ENCODE peak calls at places on chromosomes 11 and 22, in four cellular contexts. K, J, Y and M are unnamed samples.

GRCh38 chr22:45208993-45209838 is 31.5 kb downstream of the KIAA0930 start:
- DNase-seq in K (peak; percentile 59), Y (peak; percentile 59), J (no peak), M (peak; percentile 57)

GRCh38 chr11:37786214-37786755 is 1188.2 kb upstream of the RAG2 start:
- DNase-seq in K (peak; percentile 83), Y (no peak), J (no peak), M (no peak)

GRCh38 chr11:12800032-12800671 is 125.9 kb downstream of the TEAD1 start:
- DNase-seq in K (peak; percentile 93), Y (no peak), J (no peak), M (no peak)

GRCh38 chr22:37731804-37732471 is 35.1 kb downstream of the TRIOBP start:
- DNase-seq in K (no peak), Y (no peak), J (no peak), M (no peak)

GRCh38 chr11:87224486-87224885 is 186.8 kb downstream of the TMEM135 start:
- DNase-seq in K (no peak), Y (no peak), J (no peak), M (no peak)

GRCh38 chr11:125073616-125074483 is 10.7 kb downstream of the SLC37A2 start:
- DNase-seq in Y (no peak), K (no peak), J (no peak), M (no peak)

GRCh38 chr11:14275081-14275480 is 83.9 kb downstream of the RRAS2 start:
- DNase-seq in J (no peak), Y (no peak), K (no peak), M (no peak)

GRCh38 chr11:115539844-115540243 is 35.6 kb upstream of the CADM1 start:
- DNase-seq in K (no peak), Y (no peak), J (no peak), M (no peak)

GRCh38 chr11:18105086-18105801 is 638 bp downstream of the SAAL1 start:
- DNase-seq in J (no peak), Y (no peak), K (no peak), M (no peak)

GRCh38 chr11:45060707-45061106 is 85.7 kb upstream of the PRDM11 start:
- DNase-seq in K (no peak), J (no peak), Y (no peak), M (no peak)

GRCh38 chr22:43042101-43042780 is 27.3 kb upstream of the PACSIN2 start:
- DNase-seq in J (no peak), Y (no peak), K (peak; percentile 37), M (no peak)

GRCh38 chr22:23178512-23179254 is 1.6 kb upstream of the BCR start:
- DNase-seq in Y (peak; percentile 84), K (peak; percentile 61), J (peak; percentile 74), M (peak; percentile 81)

GRCh38 chr11:8196749-8197148 is 27.9 kb upstream of the RIC3 start:
- DNase-seq in K (peak; percentile 11), J (no peak), Y (no peak), M (no peak)

GRCh38 chr11:303359-303758 is 4.0 kb upstream of the IFITM5 start:
- DNase-seq in J (no peak), K (no peak), Y (no peak), M (no peak)

GRCh38 chr11:119320593-119321524 is 3.9 kb upstream of the MCAM start:
- DNase-seq in Y (peak; percentile 74), K (peak; percentile 47), J (peak; percentile 72), M (peak; percentile 63)

GRCh38 chr11:117089685-117090084 is 8.5 kb downstream of the SIK3 start:
- DNase-seq in Y (no peak), K (peak; percentile 74), J (no peak), M (no peak)

GRCh38 chr11:115912484-115912945 is 408.3 kb upstream of the CADM1 start:
- DNase-seq in J (no peak), Y (no peak), K (no peak), M (peak; percentile 25)

GRCh38 chr11:119340335-119341221 is at the start of gene C1QTNF5:
- DNase-seq in J (peak; percentile 87), Y (peak; percentile 57), K (no peak), M (peak; percentile 60)

GRCh38 chr11:10898763-10899541 is 41.1 kb upstream of the ZBED5 start:
- DNase-seq in Y (no peak), K (no peak), J (no peak), M (no peak)

GRCh38 chr22:49087163-49087562 is 740.5 kb downstream of the BRD1 start:
- DNase-seq in J (peak; percentile 20), K (no peak), Y (no peak), M (no peak)

GRCh38 chr22:43858156-43858895 is 4.0 kb downstream of the SULT4A1 start:
- DNase-seq in K (no peak), J (no peak), Y (no peak), M (no peak)

GRCh38 chr22:20457506-20458240 is 20.0 kb upstream of the SCARF2 start:
- DNase-seq in K (no peak), J (no peak), Y (no peak), M (no peak)

GRCh38 chr11:65262381-65262680 is 569 bp downstream of the POLA2 start:
- DNase-seq in K (no peak), J (no peak), Y (no peak), M (no peak)

GRCh38 chr11:63553759-63554158 is 9.4 kb downstream of the PLAAT2 start:
- DNase-seq in K (peak; percentile 17), J (no peak), Y (no peak), M (no peak)

GRCh38 chr11:35014352-35014751 is 97.9 kb downstream of the PDHX start:
- DNase-seq in Y (no peak), K (peak; percentile 67), J (no peak), M (no peak)

GRCh38 chr11:34417203-34417602 is 21.5 kb upstream of the CAT start:
- DNase-seq in K (no peak), J (no peak), Y (no peak), M (no peak)

GRCh38 chr11:68099474-68100405 is 21.4 kb downstream of the CHKA start:
- DNase-seq in Y (no peak), J (no peak), K (no peak), M (no peak)

GRCh38 chr11:32893947-32894827 is 1.6 kb downstream of the QSER1 start:
- DNase-seq in Y (peak; percentile 14), K (peak; percentile 91), J (no peak), M (peak; percentile 22)

GRCh38 chr11:111851636-111852035 is 19.7 kb downstream of the ALG9 start:
- DNase-seq in Y (no peak), K (peak; percentile 13), J (no peak), M (no peak)

GRCh38 chr11:71491531-71492329 is 35.3 kb upstream of the KRTAP5-7 start:
- DNase-seq in Y (no peak), J (peak; percentile 4), K (no peak), M (no peak)

GRCh38 chr22:20574920-20575353 is 67.5 kb downstream of the MED15 start:
- DNase-seq in Y (no peak), K (no peak), J (no peak), M (no peak)

GRCh38 chr11:61481806-61482205 is 26.7 kb upstream of the LRRC10B start:
- DNase-seq in Y (peak; percentile 28), K (no peak), J (no peak), M (no peak)

GRCh38 chr22:20324139-20324516 is 4.3 kb upstream of the DGCR6L start:
- DNase-seq in K (no peak), Y (no peak), J (no peak), M (no peak)

GRCh38 chr11:47106839-47107520 is 69.7 kb downstream of the ARFGAP2 start:
- DNase-seq in Y (no peak), K (no peak), J (no peak), M (no peak)

GRCh38 chr11:34136420-34136819 is 31.0 kb downstream of the NAT10 start:
- DNase-seq in K (no peak), J (no peak), Y (no peak), M (no peak)

GRCh38 chr22:22855617-22856308 is 31.9 kb upstream of the IGLL5 start:
- DNase-seq in K (no peak), Y (peak; percentile 70), J (no peak), M (peak; percentile 70)

DNA sequence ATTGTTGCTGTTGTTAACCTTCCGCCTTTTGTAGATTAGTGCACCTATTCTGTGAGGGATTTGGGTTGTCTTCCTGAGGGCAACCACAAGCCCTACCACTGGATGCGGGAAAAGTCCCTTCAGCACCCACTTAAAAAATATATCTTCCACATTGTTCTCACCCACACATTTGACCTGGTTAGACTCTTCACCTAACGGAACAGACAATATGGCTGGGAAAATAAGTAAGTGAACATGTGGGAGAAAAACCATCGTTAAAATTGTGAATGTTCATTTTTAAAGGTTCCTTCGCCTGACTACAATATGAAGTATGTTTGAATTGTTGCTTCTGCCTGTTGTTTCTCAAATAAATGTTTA is 72.0 kb upstream of the MPEG1 start:
- DNase-seq in J (no peak), Y (no peak), K (no peak), M (no peak)
- TF ChIP-seq CTCF in J (no peak), Y (no peak), K (no peak), M (no peak)

GRCh38 chr11:102662607-102663006 is 37.5 kb upstream of the MMP20 start:
- DNase-seq in K (no peak), J (no peak), Y (no peak), M (no peak)

GRCh38 chr11:102661040-102661439 is 35.9 kb upstream of the MMP20 start:
- DNase-seq in K (no peak), J (no peak), Y (no peak), M (no peak)

GRCh38 chr11:102666331-102666957 is 39.1 kb downstream of the MMP27 start:
- DNase-seq in Y (peak; percentile 19), K (peak; percentile 53), J (no peak), M (no peak)

GRCh38 chr11:102669664-102670063 is 35.9 kb downstream of the MMP27 start:
- DNase-seq in J (no peak), Y (no peak), K (no peak), M (no peak)

DNA sequence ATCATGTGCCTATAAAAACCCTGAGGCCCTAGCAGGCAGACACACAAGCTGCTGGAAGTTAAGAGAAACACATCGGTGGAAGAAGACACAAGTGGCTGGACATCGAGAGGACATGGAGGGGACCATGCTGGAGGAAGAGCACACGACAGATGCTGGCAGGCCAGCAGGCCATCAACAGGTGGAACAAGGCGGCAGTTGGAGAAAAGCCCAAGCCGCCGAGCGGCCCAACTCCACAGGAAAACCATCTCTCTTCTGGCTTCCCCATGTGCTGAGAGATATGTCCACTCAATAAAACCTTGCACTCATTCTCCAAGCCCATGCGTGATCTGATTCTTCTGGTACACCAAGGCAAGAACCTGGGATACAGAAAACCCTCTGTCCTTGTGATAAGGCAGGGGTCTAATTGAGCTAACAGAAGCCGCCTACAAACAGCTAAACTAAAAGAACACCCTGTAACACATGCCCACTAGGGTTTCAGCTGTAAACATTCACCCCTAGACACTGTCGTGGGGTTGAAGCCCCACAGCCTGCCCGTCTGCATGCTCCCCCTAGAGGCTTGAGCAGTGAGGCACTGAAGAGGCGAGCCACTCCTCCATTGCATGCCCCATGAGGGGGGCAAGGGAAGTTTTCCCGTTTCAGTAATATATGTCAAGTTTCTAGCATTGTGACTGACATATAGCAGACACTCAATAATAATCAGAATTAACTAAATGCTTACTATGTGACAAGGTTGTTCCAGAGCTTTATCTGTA is 39.0 kb upstream of the MMP20 start:
- DNase-seq in Y (no peak), J (no peak), K (no peak), M (peak; percentile 12)
- TF ChIP-seq CTCF in Y (no peak), J (no peak), K (peak; percentile 26), M (peak; percentile 34)

GRCh38 chr11:83392556-83392955 is 106.4 kb upstream of the CCDC90B start:
- DNase-seq in J (no peak), K (no peak), Y (no peak), M (no peak)
- TF ChIP-seq CTCF in J (no peak), K (no peak), Y (no peak), M (no peak)

DNA sequence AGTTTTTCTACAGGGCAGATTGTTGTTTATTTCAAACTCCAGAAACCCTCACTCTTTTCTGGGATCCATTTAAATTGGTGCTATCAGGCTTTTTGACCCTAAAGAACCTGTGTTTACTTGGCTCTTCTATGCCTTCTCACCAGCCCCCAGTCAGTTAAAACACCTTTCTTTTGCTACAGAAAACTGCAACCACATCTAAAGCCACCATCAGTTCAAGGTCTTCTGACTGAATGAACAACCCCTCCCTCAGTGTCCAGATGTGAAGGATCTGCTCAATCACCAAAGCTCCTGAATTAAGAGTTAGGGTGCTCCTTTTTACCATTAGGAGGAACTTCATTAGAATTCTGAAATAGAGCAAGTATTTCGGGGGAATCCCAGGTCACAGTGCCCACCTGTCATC is 7.0 kb upstream of the GLYATL1B start:
- DNase-seq in Y (no peak), J (no peak), K (no peak), M (no peak)
- TF ChIP-seq CTCF in Y (no peak), J (no peak), K (no peak), M (no peak)